ENCODE peak calls at places on chromosomes 11 and 22, in five cellular contexts. One of them, this sample, is unnamed.

GRCh38 chr11:81092517-81092916 is 1641.1 kb downstream of the FAM181B start:
- DNase-seq in mesenchymal stem cell: no peak
- DNase-seq in lung: no peak
- DNase-seq in heart right ventricle: no peak
- DNase-seq in dorsolateral prefrontal cortex: no peak
- DNase-seq in this sample: no peak

GRCh38 chr11:33996498-33997454 is 54.8 kb upstream of the CAPRIN1 start:
- DNase-seq in mesenchymal stem cell: peak; percentile 76
- DNase-seq in lung: peak; percentile 72
- DNase-seq in heart right ventricle: peak; percentile 71
- DNase-seq in dorsolateral prefrontal cortex: peak; percentile 49
- DNase-seq in this sample: peak; percentile 80

GRCh38 chr11:47330002-47330911 is 22.2 kb downstream of the MYBPC3 start:
- DNase-seq in mesenchymal stem cell: no peak
- DNase-seq in lung: no peak
- DNase-seq in heart right ventricle: peak; percentile 55
- DNase-seq in dorsolateral prefrontal cortex: no peak
- DNase-seq in this sample: peak; percentile 11

GRCh38 chr11:82855616-82856015 is 44.6 kb downstream of the PRCP start:
- DNase-seq in mesenchymal stem cell: no peak
- DNase-seq in lung: no peak
- DNase-seq in heart right ventricle: no peak
- DNase-seq in dorsolateral prefrontal cortex: no peak
- DNase-seq in this sample: no peak

GRCh38 chr22:36660510-36660840 is 43.1 kb downstream of the CACNG2 start:
- DNase-seq in mesenchymal stem cell: no peak
- DNase-seq in lung: no peak
- DNase-seq in heart right ventricle: no peak
- DNase-seq in dorsolateral prefrontal cortex: no peak
- DNase-seq in this sample: no peak

GRCh38 chr11:106466441-106467190 is 389.2 kb downstream of the AASDHPPT start:
- DNase-seq in mesenchymal stem cell: peak; percentile 94
- DNase-seq in lung: no peak
- DNase-seq in heart right ventricle: no peak
- DNase-seq in dorsolateral prefrontal cortex: no peak
- DNase-seq in this sample: peak; percentile 74

GRCh38 chr22:19879248-19879575 is 24.5 kb upstream of the GNB1L start:
- DNase-seq in mesenchymal stem cell: no peak
- DNase-seq in lung: no peak
- DNase-seq in heart right ventricle: no peak
- DNase-seq in dorsolateral prefrontal cortex: peak; percentile 41
- DNase-seq in this sample: no peak

GRCh38 chr22:41217553-41218157 is 12.5 kb downstream of the L3MBTL2 start:
- DNase-seq in mesenchymal stem cell: peak; percentile 84
- DNase-seq in lung: peak; percentile 66
- DNase-seq in heart right ventricle: peak; percentile 83
- DNase-seq in dorsolateral prefrontal cortex: no peak
- DNase-seq in this sample: peak; percentile 87

GRCh38 chr11:20672575-20672974 is 3.2 kb downstream of the NELL1 start:
- DNase-seq in mesenchymal stem cell: no peak
- DNase-seq in lung: no peak
- DNase-seq in heart right ventricle: no peak
- DNase-seq in dorsolateral prefrontal cortex: no peak
- DNase-seq in this sample: peak; percentile 26

GRCh38 chr22:49826603-49827306 is 918 bp downstream of the BRD1 start:
- DNase-seq in mesenchymal stem cell: peak; percentile 47
- DNase-seq in lung: no peak
- DNase-seq in heart right ventricle: peak; percentile 36
- DNase-seq in dorsolateral prefrontal cortex: no peak
- DNase-seq in this sample: peak; percentile 61

GRCh38 chr11:67433536-67434394 is 3.7 kb downstream of the PTPRCAP start:
- DNase-seq in mesenchymal stem cell: no peak
- DNase-seq in lung: no peak
- DNase-seq in heart right ventricle: no peak
- DNase-seq in dorsolateral prefrontal cortex: no peak
- DNase-seq in this sample: no peak

GRCh38 chr22:35630387-35630793 is 13.3 kb upstream of the MB start:
- DNase-seq in mesenchymal stem cell: peak; percentile 77
- DNase-seq in lung: no peak
- DNase-seq in heart right ventricle: no peak
- DNase-seq in dorsolateral prefrontal cortex: no peak
- DNase-seq in this sample: peak; percentile 51

GRCh38 chr11:62444271-62444833 is 25.5 kb downstream of the SCGB1A1 start:
- DNase-seq in mesenchymal stem cell: no peak
- DNase-seq in lung: peak; percentile 55
- DNase-seq in heart right ventricle: peak; percentile 61
- DNase-seq in dorsolateral prefrontal cortex: peak; percentile 54
- DNase-seq in this sample: peak; percentile 23
- H3K4me3 ChIP-seq in mesenchymal stem cell: peak overlapping the region; percentile 35
- H3K4me3 ChIP-seq in lung: no peak overlapping the region
- H3K4me3 ChIP-seq in heart right ventricle: peak overlapping the region; percentile 56
- H3K4me3 ChIP-seq in dorsolateral prefrontal cortex: peak overlapping the region; percentile 8
- H3K4me3 ChIP-seq in this sample: peak overlapping the region; percentile 31

DNA sequence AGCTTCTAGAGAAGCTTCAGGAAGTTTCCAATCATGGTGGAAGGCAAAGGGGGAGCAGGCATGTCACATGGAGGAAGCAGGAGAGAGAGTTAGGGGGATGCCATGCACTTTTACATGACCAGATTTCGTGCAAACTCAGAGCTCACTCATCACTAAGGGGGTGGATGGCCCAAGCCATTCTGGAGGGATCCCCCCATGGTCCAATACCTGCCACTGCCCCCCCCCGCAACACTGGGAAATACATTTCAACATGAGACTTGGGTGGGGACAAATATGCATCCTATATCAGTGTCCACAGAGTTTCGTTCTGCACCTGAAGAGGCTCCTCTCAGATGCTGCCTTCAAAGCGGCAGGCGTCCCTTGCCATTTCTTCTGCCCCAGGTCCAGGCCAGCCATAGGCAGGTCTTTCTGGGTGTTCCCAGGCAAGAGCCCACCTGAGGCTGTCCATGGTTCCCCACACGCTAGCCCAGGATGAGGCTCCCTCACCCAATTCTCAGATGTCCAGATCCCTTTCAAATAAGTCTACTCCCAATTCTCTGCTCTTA is 1344.3 kb downstream of the TBC1D22A start:
- DNase-seq in mesenchymal stem cell: no peak
- DNase-seq in lung: no peak
- DNase-seq in heart right ventricle: no peak
- DNase-seq in dorsolateral prefrontal cortex: no peak
- DNase-seq in this sample: no peak
- H3K4me3 ChIP-seq in mesenchymal stem cell: no peak overlapping the region
- H3K4me3 ChIP-seq in lung: no peak overlapping the region
- H3K4me3 ChIP-seq in heart right ventricle: no peak overlapping the region
- H3K4me3 ChIP-seq in dorsolateral prefrontal cortex: no peak overlapping the region
- H3K4me3 ChIP-seq in this sample: no peak overlapping the region

GRCh38 chr22:30305906-30306628 is 16.8 kb upstream of the CASTOR1 start:
- DNase-seq in mesenchymal stem cell: no peak
- DNase-seq in lung: no peak
- DNase-seq in heart right ventricle: no peak
- DNase-seq in dorsolateral prefrontal cortex: no peak
- DNase-seq in this sample: peak; percentile 54

GRCh38 chr22:30308518-30309230 is 18.1 kb downstream of the TBC1D10A start:
- DNase-seq in mesenchymal stem cell: peak; percentile 79
- DNase-seq in lung: no peak
- DNase-seq in heart right ventricle: no peak
- DNase-seq in dorsolateral prefrontal cortex: no peak
- DNase-seq in this sample: peak; percentile 78

GRCh38 chr22:30308096-30308495 is 18.6 kb downstream of the TBC1D10A start:
- DNase-seq in mesenchymal stem cell: no peak
- DNase-seq in lung: no peak
- DNase-seq in heart right ventricle: no peak
- DNase-seq in dorsolateral prefrontal cortex: no peak
- DNase-seq in this sample: no peak

GRCh38 chr22:30306629-30307016 is 17.3 kb upstream of the CASTOR1 start:
- DNase-seq in mesenchymal stem cell: no peak
- DNase-seq in lung: no peak
- DNase-seq in heart right ventricle: no peak
- DNase-seq in dorsolateral prefrontal cortex: no peak
- DNase-seq in this sample: no peak

DNA sequence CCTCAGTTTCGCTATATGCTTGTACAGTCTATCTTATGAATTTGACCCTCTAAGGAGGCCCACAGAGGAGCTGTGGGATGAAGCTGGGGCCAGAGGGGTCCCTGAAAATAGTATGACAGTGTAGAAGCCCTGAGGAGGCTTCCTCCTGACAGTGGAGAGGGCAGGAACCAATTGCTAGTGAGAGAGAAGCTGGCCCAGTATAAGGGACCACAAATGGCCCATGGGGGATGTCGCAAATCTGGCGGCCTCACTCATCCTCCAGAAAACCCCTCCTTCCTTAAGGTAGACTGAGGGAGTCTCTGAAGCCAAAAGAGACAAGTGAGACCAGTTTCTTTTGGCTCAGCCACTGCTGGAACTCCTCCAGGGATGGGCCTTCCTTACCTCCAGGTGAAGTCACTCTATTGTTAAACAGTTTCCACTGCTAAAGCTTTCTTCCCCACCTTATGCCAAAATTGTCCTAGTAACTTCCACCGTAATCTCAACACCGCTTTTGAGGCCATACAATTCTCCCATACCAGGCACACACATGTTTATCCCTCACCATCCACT is 17.8 kb upstream of the CASTOR1 start:
- DNase-seq in mesenchymal stem cell: no peak
- DNase-seq in lung: no peak
- DNase-seq in heart right ventricle: no peak
- DNase-seq in dorsolateral prefrontal cortex: no peak
- DNase-seq in this sample: no peak
- H3K4me3 ChIP-seq in mesenchymal stem cell: no peak overlapping the region
- H3K4me3 ChIP-seq in lung: no peak overlapping the region
- H3K4me3 ChIP-seq in heart right ventricle: no peak overlapping the region
- H3K4me3 ChIP-seq in dorsolateral prefrontal cortex: no peak overlapping the region
- H3K4me3 ChIP-seq in this sample: no peak overlapping the region

GRCh38 chr22:30922151-30922611 is 46.4 kb downstream of the MORC2 start:
- DNase-seq in mesenchymal stem cell: no peak
- DNase-seq in lung: peak; percentile 60
- DNase-seq in heart right ventricle: peak; percentile 58
- DNase-seq in dorsolateral prefrontal cortex: no peak
- DNase-seq in this sample: peak; percentile 40
- H3K4me3 ChIP-seq in mesenchymal stem cell: no peak overlapping the region
- H3K4me3 ChIP-seq in lung: no peak overlapping the region
- H3K4me3 ChIP-seq in heart right ventricle: peak overlapping the region; percentile 54
- H3K4me3 ChIP-seq in dorsolateral prefrontal cortex: peak overlapping the region; percentile 26
- H3K4me3 ChIP-seq in this sample: peak overlapping the region; percentile 34

GRCh38 chr11:10318527-10318802 is 13.6 kb downstream of the ADM start:
- DNase-seq in mesenchymal stem cell: no peak
- DNase-seq in lung: no peak
- DNase-seq in heart right ventricle: no peak
- DNase-seq in dorsolateral prefrontal cortex: no peak
- DNase-seq in this sample: no peak
- H3K4me3 ChIP-seq in mesenchymal stem cell: no peak overlapping the region
- H3K4me3 ChIP-seq in lung: no peak overlapping the region
- H3K4me3 ChIP-seq in heart right ventricle: no peak overlapping the region
- H3K4me3 ChIP-seq in dorsolateral prefrontal cortex: no peak overlapping the region
- H3K4me3 ChIP-seq in this sample: no peak overlapping the region

GRCh38 chr11:63563201-63564055 is at the start of gene PLAAT2:
- DNase-seq in mesenchymal stem cell: no peak
- DNase-seq in lung: no peak
- DNase-seq in heart right ventricle: no peak
- DNase-seq in dorsolateral prefrontal cortex: no peak
- DNase-seq in this sample: no peak

GRCh38 chr11:63565728-63566127 is 2.5 kb upstream of the PLAAT2 start:
- DNase-seq in mesenchymal stem cell: no peak
- DNase-seq in lung: peak; percentile 16
- DNase-seq in heart right ventricle: no peak
- DNase-seq in dorsolateral prefrontal cortex: no peak
- DNase-seq in this sample: peak; percentile 89

GRCh38 chr11:63567044-63567840 is 4.1 kb upstream of the PLAAT2 start:
- DNase-seq in mesenchymal stem cell: peak; percentile 85
- DNase-seq in lung: no peak
- DNase-seq in heart right ventricle: peak; percentile 50
- DNase-seq in dorsolateral prefrontal cortex: no peak
- DNase-seq in this sample: peak; percentile 98

GRCh38 chr11:63564785-63565350 is 1.7 kb upstream of the PLAAT2 start:
- DNase-seq in mesenchymal stem cell: no peak
- DNase-seq in lung: peak; percentile 30
- DNase-seq in heart right ventricle: no peak
- DNase-seq in dorsolateral prefrontal cortex: no peak
- DNase-seq in this sample: peak; percentile 85

DNA sequence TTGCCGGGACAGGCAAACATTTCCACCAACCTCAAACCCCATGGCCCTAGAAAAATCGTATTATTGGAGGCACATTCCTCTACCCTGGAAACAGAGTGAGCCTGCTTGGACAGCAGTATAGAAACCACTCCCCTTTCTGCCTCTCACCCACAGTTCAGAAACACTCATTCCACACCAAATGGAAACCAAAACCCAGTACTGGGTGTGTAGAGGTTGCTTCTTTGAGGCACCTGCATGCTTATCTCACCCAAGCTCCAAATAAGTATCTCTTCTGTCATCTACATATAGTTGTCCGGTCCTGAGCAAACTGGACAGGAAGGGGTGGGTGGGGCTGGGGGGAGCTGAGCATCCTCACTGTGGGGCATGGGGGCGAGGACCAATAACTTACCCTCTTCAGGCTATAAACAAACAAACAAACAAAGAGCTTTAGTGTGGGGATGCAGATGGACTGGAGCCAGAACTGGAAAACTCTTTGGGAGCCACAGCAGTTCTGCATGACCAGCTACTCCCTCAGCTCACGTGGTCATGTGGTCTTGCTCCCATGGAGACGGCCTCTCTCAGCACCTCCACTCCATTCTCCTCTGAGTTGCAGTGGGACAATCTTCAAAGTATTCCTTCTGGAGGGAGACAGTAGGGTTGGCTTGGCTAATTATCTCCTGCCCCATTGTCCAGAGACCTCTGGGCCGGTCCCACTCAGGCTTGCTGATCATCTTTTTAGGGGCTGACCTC is 1.0 kb upstream of the PLAAT2 start:
- DNase-seq in mesenchymal stem cell: no peak
- DNase-seq in lung: peak; percentile 29
- DNase-seq in heart right ventricle: no peak
- DNase-seq in dorsolateral prefrontal cortex: no peak
- DNase-seq in this sample: no peak
- H3K4me3 ChIP-seq in mesenchymal stem cell: no peak overlapping the region
- H3K4me3 ChIP-seq in lung: no peak overlapping the region
- H3K4me3 ChIP-seq in heart right ventricle: no peak overlapping the region
- H3K4me3 ChIP-seq in dorsolateral prefrontal cortex: no peak overlapping the region
- H3K4me3 ChIP-seq in this sample: no peak overlapping the region

GRCh38 chr22:44620841-44621382 is 81.1 kb upstream of the PRR5 start:
- DNase-seq in mesenchymal stem cell: no peak
- DNase-seq in lung: no peak
- DNase-seq in heart right ventricle: no peak
- DNase-seq in dorsolateral prefrontal cortex: no peak
- DNase-seq in this sample: no peak
- H3K4me3 ChIP-seq in mesenchymal stem cell: no peak overlapping the region
- H3K4me3 ChIP-seq in lung: no peak overlapping the region
- H3K4me3 ChIP-seq in heart right ventricle: no peak overlapping the region
- H3K4me3 ChIP-seq in dorsolateral prefrontal cortex: no peak overlapping the region
- H3K4me3 ChIP-seq in this sample: no peak overlapping the region

GRCh38 chr11:79438631-79439429 is 2.0 kb downstream of the TENM4 start:
- DNase-seq in mesenchymal stem cell: peak; percentile 28
- DNase-seq in lung: no peak
- DNase-seq in heart right ventricle: peak; percentile 9
- DNase-seq in dorsolateral prefrontal cortex: no peak
- DNase-seq in this sample: peak; percentile 68
- H3K4me3 ChIP-seq in mesenchymal stem cell: peak overlapping the region; percentile 27
- H3K4me3 ChIP-seq in lung: no peak overlapping the region
- H3K4me3 ChIP-seq in heart right ventricle: peak overlapping the region; percentile 57
- H3K4me3 ChIP-seq in dorsolateral prefrontal cortex: peak overlapping the region; percentile 48
- H3K4me3 ChIP-seq in this sample: peak overlapping the region; percentile 64